ENCODE peak calls at places on chromosomes 13 and 19, in nine cellular contexts. One of them, this sample, is unnamed.

GRCh38 chr13:106691861-106692260 is 123.9 kb upstream of the ARGLU1 start:
- DNase-seq in tibial artery: no peak
- DNase-seq in AG04450: no peak
- DNase-seq in OCI-LY7: no peak
- DNase-seq in lung: no peak
- DNase-seq in fibroblast of pulmonary artery: no peak
- DNase-seq in lower leg skin: no peak
- DNase-seq in MM.1S: no peak
- DNase-seq in Caco-2: no peak
- DNase-seq in this sample: no peak

GRCh38 chr13:113724016-113724758 is 34.8 kb upstream of the TMEM255B start:
- DNase-seq in OCI-LY7: no peak
- DNase-seq in AG04450: no peak
- DNase-seq in tibial artery: no peak
- DNase-seq in lower leg skin: no peak
- DNase-seq in fibroblast of pulmonary artery: no peak
- DNase-seq in Caco-2: no peak
- DNase-seq in MM.1S: no peak
- DNase-seq in lung: no peak
- DNase-seq in this sample: no peak

GRCh38 chr19:6126335-6126974 is 9.0 kb upstream of the ACSBG2 start:
- DNase-seq in OCI-LY7: peak
- DNase-seq in lower leg skin: no peak
- DNase-seq in lung: no peak
- DNase-seq in tibial artery: no peak
- DNase-seq in MM.1S: peak
- DNase-seq in fibroblast of pulmonary artery: peak
- DNase-seq in Caco-2: peak
- DNase-seq in AG04450: peak
- DNase-seq in this sample: peak

GRCh38 chr19:46453661-46454060 is 17.7 kb downstream of the PNMA8A start:
- DNase-seq in Caco-2: no peak
- DNase-seq in MM.1S: no peak
- DNase-seq in lung: no peak
- DNase-seq in fibroblast of pulmonary artery: no peak
- DNase-seq in lower leg skin: no peak
- DNase-seq in tibial artery: peak
- DNase-seq in AG04450: no peak
- DNase-seq in OCI-LY7: no peak
- DNase-seq in this sample: no peak

GRCh38 chr13:71677114-71677513 is 189.9 kb downstream of the DACH1 start:
- DNase-seq in MM.1S: no peak
- DNase-seq in lower leg skin: no peak
- DNase-seq in AG04450: no peak
- DNase-seq in lung: no peak
- DNase-seq in OCI-LY7: no peak
- DNase-seq in fibroblast of pulmonary artery: no peak
- DNase-seq in Caco-2: no peak
- DNase-seq in tibial artery: no peak
- DNase-seq in this sample: no peak

GRCh38 chr19:39144487-39145071 is 19.0 kb downstream of the PAK4 start:
- DNase-seq in MM.1S: no peak
- DNase-seq in tibial artery: no peak
- DNase-seq in Caco-2: no peak
- DNase-seq in lower leg skin: no peak
- DNase-seq in fibroblast of pulmonary artery: peak
- DNase-seq in lung: no peak
- DNase-seq in OCI-LY7: no peak
- DNase-seq in AG04450: no peak
- DNase-seq in this sample: no peak

GRCh38 chr13:96052655-96053002 is 572 bp downstream of the UGGT2 start:
- DNase-seq in MM.1S: peak
- DNase-seq in fibroblast of pulmonary artery: peak
- DNase-seq in lung: no peak
- DNase-seq in AG04450: peak
- DNase-seq in tibial artery: no peak
- DNase-seq in lower leg skin: no peak
- DNase-seq in Caco-2: no peak
- DNase-seq in OCI-LY7: no peak
- DNase-seq in this sample: no peak

GRCh38 chr19:16585808-16586476 is 13.7 kb upstream of the SLC35E1 start:
- DNase-seq in lung: no peak
- DNase-seq in MM.1S: peak
- DNase-seq in lower leg skin: no peak
- DNase-seq in AG04450: no peak
- DNase-seq in tibial artery: no peak
- DNase-seq in fibroblast of pulmonary artery: no peak
- DNase-seq in Caco-2: no peak
- DNase-seq in OCI-LY7: peak
- DNase-seq in this sample: no peak

GRCh38 chr19:13717194-13717643 is 47.1 kb upstream of the MRI1 start:
- DNase-seq in MM.1S: no peak
- DNase-seq in tibial artery: no peak
- DNase-seq in AG04450: peak
- DNase-seq in lung: no peak
- DNase-seq in OCI-LY7: no peak
- DNase-seq in fibroblast of pulmonary artery: no peak
- DNase-seq in lower leg skin: no peak
- DNase-seq in Caco-2: no peak
- DNase-seq in this sample: no peak

GRCh38 chr13:41273806-41274441 is 10.5 kb upstream of the MTRF1 start:
- DNase-seq in fibroblast of pulmonary artery: no peak
- DNase-seq in tibial artery: no peak
- DNase-seq in lower leg skin: no peak
- DNase-seq in OCI-LY7: no peak
- DNase-seq in AG04450: no peak
- DNase-seq in Caco-2: no peak
- DNase-seq in lung: no peak
- DNase-seq in MM.1S: no peak
- DNase-seq in this sample: no peak

GRCh38 chr13:50871405-50871804 is 27.9 kb upstream of the DLEU7 start:
- DNase-seq in OCI-LY7: no peak
- DNase-seq in lower leg skin: no peak
- DNase-seq in Caco-2: no peak
- DNase-seq in MM.1S: no peak
- DNase-seq in tibial artery: no peak
- DNase-seq in fibroblast of pulmonary artery: no peak
- DNase-seq in lung: no peak
- DNase-seq in AG04450: no peak
- DNase-seq in this sample: no peak

GRCh38 chr19:42111811-42112210 is 20.4 kb downstream of the POU2F2 start:
- DNase-seq in tibial artery: no peak
- DNase-seq in OCI-LY7: no peak
- DNase-seq in AG04450: no peak
- DNase-seq in MM.1S: no peak
- DNase-seq in lung: no peak
- DNase-seq in Caco-2: no peak
- DNase-seq in fibroblast of pulmonary artery: no peak
- DNase-seq in lower leg skin: no peak
- DNase-seq in this sample: no peak

GRCh38 chr13:102569488-102569887 is 27.3 kb upstream of the TPP2 start:
- DNase-seq in lower leg skin: no peak
- DNase-seq in lung: no peak
- DNase-seq in tibial artery: no peak
- DNase-seq in OCI-LY7: no peak
- DNase-seq in AG04450: no peak
- DNase-seq in fibroblast of pulmonary artery: peak
- DNase-seq in Caco-2: no peak
- DNase-seq in MM.1S: no peak
- DNase-seq in this sample: no peak

GRCh38 chr13:100542546-100543156 is 45.9 kb downstream of the GGACT start:
- DNase-seq in tibial artery: no peak
- DNase-seq in lower leg skin: peak
- DNase-seq in fibroblast of pulmonary artery: peak
- DNase-seq in AG04450: no peak
- DNase-seq in lung: no peak
- DNase-seq in Caco-2: no peak
- DNase-seq in OCI-LY7: peak
- DNase-seq in MM.1S: peak
- DNase-seq in this sample: no peak

GRCh38 chr19:49592486-49593232 is 1.7 kb downstream of the PRR12 start:
- DNase-seq in lower leg skin: no peak
- DNase-seq in OCI-LY7: peak
- DNase-seq in MM.1S: no peak
- DNase-seq in fibroblast of pulmonary artery: no peak
- DNase-seq in AG04450: no peak
- DNase-seq in lung: no peak
- DNase-seq in Caco-2: no peak
- DNase-seq in tibial artery: no peak
- DNase-seq in this sample: no peak

GRCh38 chr19:17946965-17947784 is 14.4 kb downstream of the CCDC124 start:
- DNase-seq in lung: no peak
- DNase-seq in lower leg skin: no peak
- DNase-seq in AG04450: no peak
- DNase-seq in tibial artery: no peak
- DNase-seq in MM.1S: peak
- DNase-seq in Caco-2: no peak
- DNase-seq in OCI-LY7: no peak
- DNase-seq in fibroblast of pulmonary artery: no peak
- DNase-seq in this sample: no peak

DNA sequence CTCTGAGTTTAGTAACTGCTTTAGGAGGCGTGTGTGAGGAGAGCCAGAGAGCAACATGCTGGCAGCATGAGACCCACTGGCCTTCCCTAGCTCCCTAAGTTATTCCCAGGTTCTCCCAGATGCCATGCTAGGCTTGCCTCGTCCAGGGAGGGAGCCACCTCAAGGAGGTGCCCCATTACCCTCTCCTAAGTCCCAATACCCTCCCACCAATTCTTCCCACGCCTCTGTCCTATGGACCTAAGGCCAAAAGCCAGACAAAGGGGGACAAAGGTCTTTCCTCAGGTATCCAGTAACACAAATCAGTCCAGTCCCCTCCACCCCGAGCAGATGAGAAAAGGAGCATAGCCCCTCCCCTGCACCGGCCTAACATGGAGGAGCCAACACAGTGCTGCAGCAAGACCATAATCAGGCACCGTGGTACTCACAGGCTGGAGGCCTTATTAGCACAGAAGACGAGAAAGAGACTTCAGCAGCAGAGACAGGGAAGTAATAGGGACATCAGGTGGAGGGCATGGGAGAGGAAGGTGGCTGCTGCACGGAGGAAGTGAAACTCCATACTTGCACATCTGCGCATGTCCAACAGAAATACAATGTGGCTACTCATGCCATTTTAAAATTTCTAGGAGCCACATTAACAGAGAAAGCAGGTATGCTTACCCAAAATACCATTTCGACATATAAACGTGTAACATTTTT is 46.3 kb downstream of the BRD4 start:
- DNase-seq in AG04450: no peak
- DNase-seq in Caco-2: no peak
- DNase-seq in OCI-LY7: peak
- DNase-seq in lung: no peak
- DNase-seq in MM.1S: peak
- DNase-seq in fibroblast of pulmonary artery: no peak
- DNase-seq in lower leg skin: no peak
- DNase-seq in tibial artery: no peak
- DNase-seq in this sample: no peak
- H3K4me3 ChIP-seq in AG04450: no peak
- H3K4me3 ChIP-seq in Caco-2: no peak
- H3K4me3 ChIP-seq in OCI-LY7: peak
- H3K4me3 ChIP-seq in lung: no peak
- H3K4me3 ChIP-seq in MM.1S: peak
- H3K4me3 ChIP-seq in fibroblast of pulmonary artery: no peak
- H3K4me3 ChIP-seq in lower leg skin: no peak
- H3K4me3 ChIP-seq in tibial artery: no peak
- H3K4me3 ChIP-seq in this sample: no peak

GRCh38 chr13:82292334-82292733 is 1589.9 kb downstream of the SLITRK1 start:
- DNase-seq in lower leg skin: no peak
- DNase-seq in lung: no peak
- DNase-seq in AG04450: no peak
- DNase-seq in fibroblast of pulmonary artery: no peak
- DNase-seq in OCI-LY7: no peak
- DNase-seq in Caco-2: no peak
- DNase-seq in MM.1S: no peak
- DNase-seq in tibial artery: no peak
- DNase-seq in this sample: no peak
- H3K4me3 ChIP-seq in lower leg skin: no peak
- H3K4me3 ChIP-seq in lung: no peak
- H3K4me3 ChIP-seq in AG04450: no peak
- H3K4me3 ChIP-seq in fibroblast of pulmonary artery: no peak
- H3K4me3 ChIP-seq in OCI-LY7: no peak
- H3K4me3 ChIP-seq in Caco-2: no peak
- H3K4me3 ChIP-seq in MM.1S: no peak
- H3K4me3 ChIP-seq in tibial artery: no peak
- H3K4me3 ChIP-seq in this sample: no peak

DNA sequence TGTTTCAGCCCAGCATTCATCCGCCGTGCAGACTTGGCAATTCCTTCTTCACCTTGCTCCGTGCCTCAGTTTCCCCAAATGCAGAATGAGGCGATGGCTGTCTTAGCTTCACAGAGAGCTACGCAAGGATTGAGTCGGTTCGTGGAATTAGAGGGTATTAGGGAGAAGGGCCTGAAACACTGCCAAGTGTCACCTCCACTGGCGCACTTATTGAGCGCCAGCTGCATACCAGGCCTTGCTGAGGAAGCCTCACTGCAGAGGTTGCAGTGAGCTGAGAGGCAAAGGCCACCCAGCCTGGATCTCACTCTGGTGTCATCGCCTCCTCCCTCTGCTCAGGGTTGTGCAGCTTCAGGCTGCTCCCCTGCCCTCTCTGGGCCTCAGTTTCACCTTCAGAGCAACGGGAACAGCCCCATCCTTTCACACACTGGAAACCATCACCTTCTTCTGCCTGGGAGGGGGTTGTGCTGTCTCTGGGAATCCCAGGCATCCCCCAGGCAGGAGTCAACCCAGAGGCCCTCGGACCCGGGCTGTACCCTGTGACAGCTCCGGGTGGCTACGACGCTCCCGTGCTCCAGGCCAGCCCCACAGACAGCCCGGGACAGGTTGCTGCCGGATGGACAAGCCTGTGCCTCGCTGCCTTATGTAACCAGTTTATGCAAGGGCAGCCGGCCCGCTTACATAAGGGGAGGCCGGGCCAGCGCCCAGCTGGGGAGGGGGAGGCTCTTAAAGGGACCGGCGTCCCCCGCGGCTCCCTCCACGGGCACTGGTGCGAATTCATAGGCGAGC is 31.9 kb downstream of the NFIC start:
- DNase-seq in lower leg skin: peak
- DNase-seq in lung: peak
- DNase-seq in fibroblast of pulmonary artery: no peak
- DNase-seq in AG04450: no peak
- DNase-seq in MM.1S: no peak
- DNase-seq in Caco-2: no peak
- DNase-seq in tibial artery: peak
- DNase-seq in OCI-LY7: no peak
- DNase-seq in this sample: no peak
- H3K4me3 ChIP-seq in lower leg skin: no peak
- H3K4me3 ChIP-seq in lung: no peak
- H3K4me3 ChIP-seq in fibroblast of pulmonary artery: no peak
- H3K4me3 ChIP-seq in AG04450: no peak
- H3K4me3 ChIP-seq in MM.1S: no peak
- H3K4me3 ChIP-seq in Caco-2: no peak
- H3K4me3 ChIP-seq in tibial artery: peak
- H3K4me3 ChIP-seq in OCI-LY7: no peak
- H3K4me3 ChIP-seq in this sample: no peak

DNA sequence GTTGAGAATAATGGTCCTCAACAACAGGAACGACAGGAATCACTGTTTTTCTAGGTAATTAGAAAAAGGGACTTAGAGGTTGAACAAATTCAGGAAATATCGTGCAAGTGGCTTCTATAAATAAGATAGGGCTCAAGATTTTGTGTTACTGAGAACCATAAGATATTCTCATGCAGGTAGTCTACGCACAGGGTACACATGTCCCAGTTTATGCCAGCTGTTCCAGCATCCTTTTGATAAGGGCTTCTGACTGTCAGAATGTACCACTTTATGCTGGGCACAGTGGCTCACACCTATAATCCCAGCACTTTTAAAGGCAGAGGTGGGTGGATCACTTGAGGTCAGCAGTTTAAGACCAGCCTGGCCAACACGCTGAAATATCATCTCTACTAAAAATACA is 32.1 kb downstream of the RBM26 start:
- DNase-seq in lower leg skin: no peak
- DNase-seq in Caco-2: no peak
- DNase-seq in AG04450: no peak
- DNase-seq in fibroblast of pulmonary artery: no peak
- DNase-seq in MM.1S: no peak
- DNase-seq in lung: no peak
- DNase-seq in tibial artery: no peak
- DNase-seq in OCI-LY7: no peak
- DNase-seq in this sample: no peak
- H3K4me3 ChIP-seq in lower leg skin: no peak
- H3K4me3 ChIP-seq in Caco-2: no peak
- H3K4me3 ChIP-seq in AG04450: no peak
- H3K4me3 ChIP-seq in fibroblast of pulmonary artery: no peak
- H3K4me3 ChIP-seq in MM.1S: no peak
- H3K4me3 ChIP-seq in lung: no peak
- H3K4me3 ChIP-seq in tibial artery: no peak
- H3K4me3 ChIP-seq in OCI-LY7: no peak
- H3K4me3 ChIP-seq in this sample: no peak

This sample was measured in LNCaP clone FGC.